ENCODE peak calls at places on chromosomes 1 and 21, in seven cellular contexts. P, A, U, Q, N, K and F are unnamed samples.

GRCh38 chr1:75672528-75673393 is 51.7 kb upstream of the ACADM start:
- DNase-seq in K (peak; percentile 51), Q (no peak), N (no peak), P (peak; percentile 61), U (peak; percentile 93), A (peak; percentile 96), F (no peak)

GRCh38 chr1:1111516-1112236 is 4.2 kb downstream of the C1orf159 start:
- DNase-seq in A (no peak), U (no peak), Q (peak; percentile 39), K (no peak), N (no peak), P (no peak), F (no peak)

GRCh38 chr1:84960371-84960770 is 36.5 kb downstream of the MCOLN2 start:
- DNase-seq in Q (no peak), K (no peak), A (peak; percentile 94), U (peak; percentile 8), P (peak; percentile 94), N (no peak), F (no peak)

GRCh38 chr1:204493145-204493881 is 1.3 kb downstream of the PIK3C2B start:
- DNase-seq in Q (peak; percentile 81), A (peak; percentile 49), N (no peak), K (no peak), U (peak; percentile 35), P (peak; percentile 88), F (peak; percentile 10)

GRCh38 chr1:53576381-53576801 is 117.2 kb downstream of the DMRTB1 start:
- DNase-seq in Q (no peak), K (no peak), A (peak; percentile 31), N (no peak), P (no peak), U (no peak), F (no peak)

GRCh38 chr1:61852693-61853060 is 110.4 kb downstream of the PATJ start:
- DNase-seq in P (no peak), A (no peak), N (no peak), K (no peak), U (peak; percentile 8), Q (no peak), F (no peak)

GRCh38 chr1:169594391-169594790 is 8.1 kb upstream of the F5 start:
- DNase-seq in A (no peak), N (no peak), P (no peak), Q (no peak), U (no peak), K (no peak), F (no peak)

GRCh38 chr1:165773324-165773965 is 4.8 kb upstream of the TMCO1 start:
- DNase-seq in Q (no peak), K (peak; percentile 12), N (no peak), A (peak; percentile 88), P (peak; percentile 23), U (peak; percentile 91), F (no peak)

GRCh38 chr21:32499249-32500055 is 85.9 kb downstream of the TCP10L start:
- DNase-seq in U (peak; percentile 79), Q (no peak), K (peak; percentile 59), A (peak; percentile 73), N (no peak), P (peak; percentile 76), F (no peak)

GRCh38 chr1:40105028-40105427 is 8.0 kb upstream of the PPT1 start:
- DNase-seq in A (no peak), P (no peak), U (no peak), Q (no peak), N (no peak), K (no peak), F (no peak)

GRCh38 chr1:178456472-178456871 is 40.3 kb downstream of the CLEC20A start:
- DNase-seq in A (no peak), U (no peak), P (no peak), Q (no peak), K (no peak), N (no peak), F (no peak)

GRCh38 chr1:217717959-217718358 is 86.8 kb downstream of the SPATA17 start:
- DNase-seq in N (no peak), K (no peak), Q (no peak), U (no peak), A (no peak), P (no peak), F (no peak)

GRCh38 chr1:1842360-1843146 is 48.3 kb downstream of the GNB1 start:
- DNase-seq in A (no peak), Q (no peak), P (no peak), K (no peak), U (no peak), N (no peak), F (no peak)

GRCh38 chr1:48966583-48966982 is 189.9 kb upstream of the BEND5 start:
- DNase-seq in Q (no peak), A (peak; percentile 1), K (no peak), U (peak; percentile 57), P (no peak), N (no peak), F (no peak)

GRCh38 chr1:58896211-58897183 is 112.7 kb upstream of the JUN start:
- DNase-seq in U (no peak), P (no peak), N (no peak), Q (peak; percentile 81), K (no peak), A (no peak), F (no peak)